ENCODE peak calls at places on chromosome 5, in seven cellular contexts. M is foreskin fibroblast, A is spleen, L is mesothelial cell of epicardium, W is brain microvascular endothelial cell, S is endothelial cell, I is mammary epithelial cell. C is an unnamed sample.

GRCh38 chr5:141771562-141771961 is 89.5 kb upstream of the ARAP3 start:
- DNase-seq in W (no peak), S (no peak), I (no peak), M (no peak), A (no peak), L (no peak), C (no peak)

GRCh38 chr5:13955896-13956295 is 11.4 kb upstream of the DNAH5 start:
- DNase-seq in L (no peak), M (no peak), S (no peak), I (no peak), W (no peak), A (no peak), C (no peak)

GRCh38 chr5:138649775-138650174 is 74.6 kb upstream of the HSPA9 start:
- DNase-seq in A (no peak), M (no peak), L (no peak), S (no peak), I (no peak), W (no peak), C (no peak)

GRCh38 chr5:13536921-13537320 is 407.6 kb downstream of the DNAH5 start:
- DNase-seq in M (no peak), W (no peak), L (no peak), A (no peak), I (no peak), S (no peak), C (no peak)

GRCh38 chr5:157327771-157328170 is 61.8 kb downstream of the CYFIP2 start:
- DNase-seq in I (no peak), A (no peak), M (no peak), W (no peak), S (no peak), L (no peak), C (no peak)

GRCh38 chr5:21723500-21723899 is 1129.6 kb downstream of the CDH12 start:
- DNase-seq in I (no peak), W (no peak), L (no peak), S (no peak), A (no peak), M (no peak), C (no peak)

GRCh38 chr5:75465480-75465879 is 45.9 kb downstream of the CERT1 start:
- DNase-seq in S (no peak), L (no peak), A (no peak), I (no peak), W (peak), M (peak), C (no peak)

GRCh38 chr5:175828676-175829075 is 42.7 kb upstream of the CPLX2 start:
- DNase-seq in I (no peak), M (no peak), W (no peak), A (no peak), S (no peak), L (no peak), C (no peak)

GRCh38 chr5:109922396-109922995 is 232.8 kb downstream of the MAN2A1 start:
- DNase-seq in M (no peak), I (no peak), W (no peak), A (no peak), L (no peak), S (no peak), C (no peak)

GRCh38 chr5:174282391-174282790 is 236.9 kb downstream of the NSG2 start:
- DNase-seq in S (no peak), M (no peak), W (no peak), A (no peak), L (no peak), I (no peak), C (no peak)

GRCh38 chr5:139783436-139783955 is 12.1 kb upstream of the PSD2 start:
- DNase-seq in A (no peak), L (no peak), W (no peak), I (no peak), S (no peak), M (peak), C (no peak)

GRCh38 chr5:80915716-80916115 is 44.4 kb upstream of the RASGRF2 start:
- DNase-seq in M (peak), L (no peak), S (no peak), W (peak), A (no peak), I (peak), C (no peak)

GRCh38 chr5:53381-54174 is 38.4 kb upstream of the PLEKHG4B start:
- DNase-seq in A (no peak), L (peak), S (peak), I (peak), M (peak), W (no peak), C (peak)

GRCh38 chr5:147893820-147894219 is 12.5 kb downstream of the C5orf46 start:
- DNase-seq in L (no peak), M (no peak), S (no peak), A (no peak), W (peak), I (peak), C (no peak)

GRCh38 chr5:168972650-168973241 is 328.2 kb downstream of the SLIT3 start:
- DNase-seq in A (no peak), L (no peak), W (no peak), M (no peak), I (no peak), S (no peak), C (no peak)

GRCh38 chr5:108726446-108727091 is 21.1 kb upstream of the FER start:
- DNase-seq in I (peak), S (no peak), A (no peak), M (peak), W (no peak), L (no peak), C (no peak)

GRCh38 chr5:39447059-39447458 is 22.3 kb upstream of the DAB2 start:
- DNase-seq in M (peak), L (no peak), S (no peak), W (no peak), A (no peak), I (no peak), C (no peak)

GRCh38 chr5:123681061-123681460 is 169.1 kb downstream of the CSNK1G3 start:
- DNase-seq in L (no peak), M (no peak), W (no peak), A (no peak), S (no peak), I (no peak), C (no peak)

GRCh38 chr5:61010759-61011460 is 65.9 kb downstream of the NDUFAF2 start:
- DNase-seq in I (no peak), S (peak), W (no peak), L (no peak), M (peak), A (no peak), C (no peak)

GRCh38 chr5:173689713-173690360 is 73.4 kb upstream of the BOD1 start:
- DNase-seq in W (no peak), A (no peak), M (no peak), S (no peak), I (no peak), L (no peak), C (no peak)

GRCh38 chr5:10704949-10705621 is 55.9 kb downstream of the DAP start:
- DNase-seq in I (peak), L (no peak), M (peak), W (no peak), S (no peak), A (no peak), C (no peak)

GRCh38 chr5:66789434-66789833 is 193.2 kb downstream of the MAST4 start:
- DNase-seq in W (no peak), S (no peak), A (no peak), L (no peak), I (no peak), M (no peak), C (no peak)

GRCh38 chr5:10577371-10578291 is 13.8 kb downstream of the ANKRD33B start:
- DNase-seq in S (no peak), W (no peak), M (peak), L (no peak), A (peak), I (no peak), C (no peak)

GRCh38 chr5:72498284-72498683 is 8.9 kb downstream of the ZNF366 start:
- DNase-seq in A (no peak), S (no peak), W (peak), L (no peak), I (peak), M (peak), C (no peak)

GRCh38 chr5:149732500-149733128 is 2.5 kb downstream of the PPARGC1B start:
- DNase-seq in A (no peak), S (no peak), W (peak), M (peak), L (no peak), I (peak), C (no peak)

GRCh38 chr5:53425598-53426516 is 54.6 kb upstream of the FST start:
- DNase-seq in S (peak), A (no peak), L (no peak), I (no peak), W (no peak), M (peak), C (peak)

GRCh38 chr5:172420215-172420934 is 34.0 kb downstream of the SH3PXD2B start:
- DNase-seq in A (no peak), I (peak), M (peak), L (no peak), W (peak), S (no peak), C (no peak)

GRCh38 chr5:99005506-99005905 is 76.7 kb upstream of the CHD1 start:
- DNase-seq in I (no peak), S (no peak), L (no peak), A (no peak), M (peak), W (no peak), C (no peak)

GRCh38 chr5:159995841-159996240 is 13.1 kb upstream of the TTC1 start:
- DNase-seq in W (no peak), I (no peak), M (no peak), L (no peak), A (no peak), S (no peak), C (no peak)

GRCh38 chr5:62375627-62376026 is 28.1 kb downstream of the DIMT1 start:
- DNase-seq in S (no peak), W (no peak), M (no peak), L (no peak), A (no peak), I (no peak), C (no peak)

GRCh38 chr5:108529381-108529780 is 147.5 kb upstream of the FBXL17 start:
- DNase-seq in I (peak), L (no peak), A (no peak), M (peak), S (no peak), W (peak), C (no peak)

GRCh38 chr5:65035212-65036206 is 266.8 kb downstream of the CWC27 start:
- DNase-seq in L (peak), I (peak), A (peak), M (peak), W (peak), S (peak), C (peak)

GRCh38 chr5:65034782-65035181 is 266.1 kb downstream of the CWC27 start:
- DNase-seq in A (peak), I (no peak), W (no peak), S (peak), M (no peak), L (no peak), C (no peak)

GRCh38 chr5:65041296-65042158 is 272.8 kb downstream of the CWC27 start:
- DNase-seq in W (no peak), M (peak), A (no peak), L (no peak), S (no peak), I (no peak), C (no peak)

GRCh38 chr5:65034029-65034781 is 265.5 kb downstream of the CWC27 start:
- DNase-seq in I (no peak), W (no peak), S (no peak), A (peak), M (no peak), L (no peak), C (no peak)

DNA sequence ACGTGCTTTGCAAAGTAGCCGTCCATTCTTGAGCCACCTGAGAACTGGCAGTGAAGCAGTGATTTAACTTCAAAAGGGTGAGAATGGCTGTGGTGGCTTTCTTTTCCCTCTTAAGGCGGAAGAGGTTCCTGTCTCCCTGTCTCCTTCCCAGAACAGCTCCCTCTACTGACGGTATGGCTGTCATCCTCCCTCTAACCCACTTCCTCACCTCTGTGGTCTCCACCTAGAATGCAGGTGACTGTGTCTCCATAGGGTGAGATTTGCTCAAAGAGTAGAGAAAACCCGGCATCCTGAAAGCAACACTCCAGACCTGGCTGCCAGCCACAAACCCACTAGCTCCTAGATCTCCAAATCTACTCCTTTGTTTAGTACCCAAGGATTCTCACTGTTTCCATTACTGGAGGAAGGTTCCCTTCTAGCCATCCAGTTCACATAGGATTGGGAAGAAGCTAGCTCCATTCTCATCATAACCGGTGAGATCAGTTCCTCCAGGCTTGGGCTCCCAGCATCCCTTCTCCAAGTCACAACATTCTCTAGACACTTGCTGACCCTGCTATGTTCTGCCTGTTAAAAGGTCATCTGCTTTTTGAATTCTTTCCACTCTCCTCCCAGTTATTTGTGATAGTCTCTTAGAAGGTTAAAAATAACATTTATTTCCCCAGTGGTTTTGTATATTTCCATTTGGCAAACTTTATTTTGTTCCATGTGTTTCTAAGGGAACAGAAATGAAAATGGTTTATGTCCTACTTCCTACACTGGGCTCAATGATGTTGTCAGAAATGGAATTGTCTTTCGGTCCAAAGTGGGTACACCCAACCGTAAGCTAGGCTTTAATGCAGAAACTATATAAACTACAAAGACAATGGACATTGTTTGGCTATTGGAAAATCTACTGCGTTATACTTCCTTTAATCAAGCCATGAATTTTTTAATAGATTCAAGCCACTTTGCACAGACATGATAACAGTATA is 269.4 kb downstream of the CWC27 start:
- DNase-seq in S (no peak), A (no peak), W (no peak), L (no peak), M (no peak), I (no peak), C (no peak)
- TF ChIP-seq CTCF in S (no peak), A (no peak), W (peak), L (no peak), M (peak), I (peak), C (peak)

DNA sequence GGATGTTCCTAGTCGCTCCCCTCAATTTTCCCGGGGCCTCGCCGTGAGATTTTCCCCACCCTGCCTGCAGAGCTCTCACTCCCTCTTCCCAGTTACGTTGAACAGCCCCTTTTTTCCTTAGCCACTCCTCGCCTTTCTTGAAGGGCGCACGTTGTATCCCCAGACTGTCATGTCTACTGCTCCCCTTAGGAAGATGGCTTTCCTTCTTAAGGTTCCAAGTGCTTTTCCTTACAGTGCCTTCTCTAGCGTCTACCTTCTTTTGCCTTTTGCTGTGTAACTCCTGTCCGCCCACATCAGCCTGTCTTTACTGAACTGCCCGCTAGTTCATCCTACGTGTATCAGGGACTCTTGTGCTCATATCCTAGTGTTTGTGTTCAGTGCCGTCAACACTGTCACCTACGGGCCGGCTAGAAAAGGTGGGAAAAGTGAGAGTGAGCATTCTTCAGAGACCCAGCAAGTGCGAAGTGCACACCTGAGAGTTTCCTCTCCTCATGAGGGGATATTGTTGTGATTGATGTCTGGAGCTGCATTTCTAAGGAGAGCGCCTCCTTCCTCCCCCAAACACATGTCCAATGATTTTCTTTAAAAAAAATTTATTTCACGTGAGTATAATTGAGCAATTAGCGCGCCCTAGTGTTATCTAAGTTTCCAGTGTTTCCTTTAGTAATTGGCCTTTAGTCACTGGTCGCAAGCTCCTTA is 764 bp downstream of the CAMLG start:
- DNase-seq in A (peak), S (peak), W (peak), I (peak), M (peak), L (no peak), C (peak)
- TF ChIP-seq CTCF in A (no peak), S (no peak), W (peak), I (peak), M (peak), L (no peak), C (no peak)

DNA sequence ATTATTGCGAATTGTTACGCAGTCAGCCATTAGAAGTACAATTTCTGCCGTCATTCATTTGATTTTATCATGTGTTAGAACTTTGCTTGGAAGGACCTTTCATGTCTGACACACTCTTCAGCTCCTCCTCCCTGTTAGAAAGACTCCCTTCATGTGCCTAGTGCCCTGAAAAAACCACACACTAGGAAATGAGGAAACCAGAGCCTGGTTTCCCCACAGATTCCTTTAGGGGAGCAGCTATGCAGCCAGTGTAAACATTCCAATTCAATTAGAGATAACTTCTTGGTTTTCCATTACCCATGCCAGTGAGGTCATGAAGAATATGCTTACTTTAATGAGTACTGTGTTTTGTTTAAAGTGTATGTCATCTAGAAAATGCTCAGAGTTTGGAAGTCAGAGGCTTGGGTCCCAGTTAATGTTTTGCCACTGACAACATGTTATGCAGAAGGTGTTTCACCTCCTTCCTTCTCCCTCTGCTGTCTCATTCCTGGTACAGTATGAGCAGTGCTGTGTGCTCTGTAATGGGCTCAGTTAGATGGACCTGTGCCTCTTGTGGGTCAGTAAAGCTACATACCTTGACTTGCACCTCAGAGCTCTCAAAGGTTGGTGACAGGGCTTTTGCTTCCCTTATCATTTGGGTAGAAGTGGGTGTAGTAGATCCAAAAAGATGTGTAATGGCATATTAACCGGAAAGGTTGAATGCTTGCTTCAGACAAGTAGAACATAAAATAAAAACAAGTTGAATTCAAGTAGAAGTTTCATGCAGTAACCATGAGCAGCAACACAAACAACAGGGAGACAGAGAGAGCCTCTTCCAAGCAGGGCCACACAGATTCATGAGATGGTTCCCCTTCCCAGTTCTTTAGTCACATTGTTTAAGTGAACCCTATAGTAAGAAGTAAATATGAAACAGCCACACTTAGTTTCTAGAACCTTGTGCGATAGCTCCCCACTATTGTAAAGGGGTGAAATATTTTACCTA is 52.6 kb upstream of the TNFAIP8 start:
- DNase-seq in W (peak), M (peak), L (no peak), I (peak), S (no peak), A (no peak), C (no peak)
- TF ChIP-seq CTCF in W (peak), M (no peak), L (no peak), I (no peak), S (no peak), A (no peak), C (no peak)

GRCh38 chr5:55714749-55715148 is 2.6 kb upstream of the SLC38A9 start:
- DNase-seq in A (no peak), W (no peak), M (no peak), I (no peak), L (no peak), S (no peak), C (no peak)
- TF ChIP-seq CTCF in A (no peak), W (no peak), M (no peak), I (no peak), L (no peak), S (no peak), C (no peak)

DNA sequence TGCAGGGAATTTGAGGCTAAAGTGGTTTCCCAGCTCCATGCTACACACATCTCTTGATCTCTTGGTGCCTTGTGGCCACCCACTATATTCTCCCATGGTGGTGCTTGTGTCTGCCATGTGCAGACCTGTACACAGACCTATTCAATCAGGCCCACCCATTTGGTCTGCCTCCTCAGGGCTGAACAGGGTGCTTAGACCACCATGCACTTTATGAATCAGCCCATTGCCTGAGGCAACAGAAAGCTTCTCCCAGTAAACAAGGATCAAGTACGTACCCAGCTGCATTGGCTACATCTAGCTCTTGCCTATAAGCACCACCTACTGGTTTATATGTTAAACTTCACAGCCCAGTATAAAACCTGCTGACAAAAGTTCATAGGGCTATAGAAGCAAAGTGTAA is 664.3 kb upstream of the EDIL3 start:
- DNase-seq in M (no peak), A (no peak), L (no peak), W (peak), S (peak), I (peak), C (no peak)
- TF ChIP-seq CTCF in M (peak), A (no peak), L (no peak), W (peak), S (no peak), I (peak), C (peak)